ENCODE peak calls at places on chromosomes 3 and 15, in eight cellular contexts. One of them, this sample, is unnamed.

GRCh38 chr3:194487289-194488006 is 646 bp upstream of the ATP13A3 start:
- DNase-seq in endothelial cell: peak
- DNase-seq in kidney: peak
- DNase-seq in MG63: peak
- DNase-seq in lung microvascular endothelial cell: peak
- DNase-seq in epithelial cell of esophagus: peak
- DNase-seq in DMS 273 treated with DMSO at 0.1 percent for 48 hours: no peak
- DNase-seq in T-helper 17 cell: peak
- DNase-seq in this sample: no peak

GRCh38 chr3:99523446-99523845 is 114.9 kb upstream of the COL8A1 start:
- DNase-seq in endothelial cell: no peak
- DNase-seq in kidney: no peak
- DNase-seq in MG63: no peak
- DNase-seq in lung microvascular endothelial cell: peak
- DNase-seq in epithelial cell of esophagus: no peak
- DNase-seq in DMS 273 treated with DMSO at 0.1 percent for 48 hours: no peak
- DNase-seq in T-helper 17 cell: no peak
- DNase-seq in this sample: no peak

GRCh38 chr3:194205675-194206133 is 69.8 kb downstream of the HES1 start:
- DNase-seq in endothelial cell: peak
- DNase-seq in kidney: no peak
- DNase-seq in MG63: no peak
- DNase-seq in lung microvascular endothelial cell: no peak
- DNase-seq in epithelial cell of esophagus: peak
- DNase-seq in DMS 273 treated with DMSO at 0.1 percent for 48 hours: peak
- DNase-seq in T-helper 17 cell: no peak
- DNase-seq in this sample: no peak

GRCh38 chr15:99536422-99537033 is 29.3 kb upstream of the MEF2A start:
- DNase-seq in endothelial cell: no peak
- DNase-seq in kidney: peak
- DNase-seq in MG63: peak
- DNase-seq in lung microvascular endothelial cell: peak
- DNase-seq in epithelial cell of esophagus: peak
- DNase-seq in DMS 273 treated with DMSO at 0.1 percent for 48 hours: no peak
- DNase-seq in T-helper 17 cell: no peak
- DNase-seq in this sample: peak

GRCh38 chr3:13932578-13933295 is 52.9 kb upstream of the WNT7A start:
- DNase-seq in endothelial cell: no peak
- DNase-seq in kidney: no peak
- DNase-seq in MG63: no peak
- DNase-seq in lung microvascular endothelial cell: peak
- DNase-seq in epithelial cell of esophagus: no peak
- DNase-seq in DMS 273 treated with DMSO at 0.1 percent for 48 hours: no peak
- DNase-seq in T-helper 17 cell: no peak
- DNase-seq in this sample: no peak

GRCh38 chr3:71723452-71724170 is 1.6 kb downstream of the EIF4E3 start:
- DNase-seq in endothelial cell: no peak
- DNase-seq in kidney: no peak
- DNase-seq in MG63: no peak
- DNase-seq in lung microvascular endothelial cell: no peak
- DNase-seq in epithelial cell of esophagus: no peak
- DNase-seq in DMS 273 treated with DMSO at 0.1 percent for 48 hours: no peak
- DNase-seq in T-helper 17 cell: no peak
- DNase-seq in this sample: no peak

GRCh38 chr3:105399611-105400010 is 32.9 kb downstream of the ALCAM start:
- DNase-seq in endothelial cell: no peak
- DNase-seq in kidney: no peak
- DNase-seq in MG63: no peak
- DNase-seq in lung microvascular endothelial cell: no peak
- DNase-seq in epithelial cell of esophagus: no peak
- DNase-seq in DMS 273 treated with DMSO at 0.1 percent for 48 hours: no peak
- DNase-seq in T-helper 17 cell: no peak
- DNase-seq in this sample: no peak

GRCh38 chr15:78077053-78077859 is at the start of gene TBC1D2B:
- DNase-seq in endothelial cell: peak
- DNase-seq in kidney: peak
- DNase-seq in MG63: peak
- DNase-seq in lung microvascular endothelial cell: peak
- DNase-seq in epithelial cell of esophagus: peak
- DNase-seq in DMS 273 treated with DMSO at 0.1 percent for 48 hours: no peak
- DNase-seq in T-helper 17 cell: peak
- DNase-seq in this sample: peak

GRCh38 chr15:25565470-25566264 is 126.8 kb upstream of the UBE3A start:
- DNase-seq in endothelial cell: no peak
- DNase-seq in kidney: no peak
- DNase-seq in MG63: no peak
- DNase-seq in lung microvascular endothelial cell: no peak
- DNase-seq in epithelial cell of esophagus: no peak
- DNase-seq in DMS 273 treated with DMSO at 0.1 percent for 48 hours: no peak
- DNase-seq in T-helper 17 cell: no peak
- DNase-seq in this sample: no peak

GRCh38 chr15:38085931-38086562 is 151.6 kb downstream of the TMCO5A start:
- DNase-seq in endothelial cell: no peak
- DNase-seq in kidney: no peak
- DNase-seq in MG63: no peak
- DNase-seq in lung microvascular endothelial cell: no peak
- DNase-seq in epithelial cell of esophagus: no peak
- DNase-seq in DMS 273 treated with DMSO at 0.1 percent for 48 hours: no peak
- DNase-seq in T-helper 17 cell: no peak
- DNase-seq in this sample: peak

GRCh38 chr15:83115410-83115809 is 8.0 kb downstream of the TM6SF1 start:
- DNase-seq in endothelial cell: no peak
- DNase-seq in kidney: no peak
- DNase-seq in MG63: no peak
- DNase-seq in lung microvascular endothelial cell: no peak
- DNase-seq in epithelial cell of esophagus: no peak
- DNase-seq in DMS 273 treated with DMSO at 0.1 percent for 48 hours: no peak
- DNase-seq in T-helper 17 cell: no peak
- DNase-seq in this sample: no peak

GRCh38 chr3:153145454-153145853 is 16.6 kb upstream of the RAP2B start:
- DNase-seq in endothelial cell: no peak
- DNase-seq in kidney: no peak
- DNase-seq in MG63: no peak
- DNase-seq in lung microvascular endothelial cell: no peak
- DNase-seq in epithelial cell of esophagus: peak
- DNase-seq in DMS 273 treated with DMSO at 0.1 percent for 48 hours: no peak
- DNase-seq in T-helper 17 cell: no peak
- DNase-seq in this sample: no peak

This sample was measured in mesenchymal stem cell.